ENCODE peak calls at places on chromosome 1, in five cellular contexts. D is AG04449, F is fibroblast of lung, T is hepatocyte, H is body of pancreas. G is an unnamed sample.

GRCh38 chr1:155834296-155834926 is 22.6 kb downstream of the GON4L start:
- DNase-seq in D (peak), F (peak), T (no peak), H (no peak), G (no peak)

GRCh38 chr1:201184734-201185453 is 5.7 kb upstream of the IGFN1 start:
- DNase-seq in D (peak), F (peak), T (peak), H (peak), G (peak)

GRCh38 chr1:145719230-145720079 is at the start of gene CD160:
- DNase-seq in D (no peak), F (no peak), T (no peak), H (no peak), G (no peak)

GRCh38 chr1:54865238-54866073 is 21.5 kb downstream of the DHCR24 start:
- DNase-seq in D (no peak), F (no peak), T (peak), H (no peak), G (no peak)

GRCh38 chr1:153246825-153247224 is 12.7 kb upstream of the LORICRIN start:
- DNase-seq in D (no peak), F (no peak), T (no peak), H (no peak), G (no peak)

GRCh38 chr1:150165622-150166612 is 16.2 kb downstream of the PLEKHO1 start:
- DNase-seq in D (no peak), F (peak), T (peak), H (no peak), G (peak)

GRCh38 chr1:82503805-82504204 is 703.1 kb downstream of the ADGRL2 start:
- DNase-seq in D (no peak), F (peak), T (no peak), H (no peak), G (no peak)

GRCh38 chr1:172637522-172637921 is 21.4 kb upstream of the FASLG start:
- DNase-seq in D (peak), F (peak), T (no peak), H (no peak), G (no peak)

GRCh38 chr1:215517441-215517891 is 49.6 kb upstream of the KCTD3 start:
- DNase-seq in D (peak), F (peak), T (peak), H (no peak), G (peak)

GRCh38 chr1:160330119-160330518 is 12.9 kb downstream of the COPA start:
- DNase-seq in D (no peak), F (no peak), T (no peak), H (no peak), G (no peak)

GRCh38 chr1:202164271-202165037 is 4.1 kb upstream of the PTPN7 start:
- DNase-seq in D (no peak), F (no peak), T (no peak), H (no peak), G (no peak)

GRCh38 chr1:14599173-14599754 is 779 bp downstream of the KAZN start:
- DNase-seq in D (no peak), F (no peak), T (peak), H (no peak), G (no peak)

GRCh38 chr1:152035406-152036315 is 1.1 kb downstream of the S100A11 start:
- DNase-seq in D (no peak), F (peak), T (peak), H (peak), G (peak)

GRCh38 chr1:45848097-45848496 is 44.7 kb downstream of the MAST2 start:
- DNase-seq in D (no peak), F (no peak), T (peak), H (no peak), G (no peak)

GRCh38 chr1:43282220-43283195 is 2.9 kb downstream of the C1orf210 start:
- DNase-seq in D (no peak), F (no peak), T (no peak), H (no peak), G (no peak)

GRCh38 chr1:151972533-151973270 is 21.0 kb downstream of the S100A10 start:
- DNase-seq in D (no peak), F (peak), T (peak), H (peak), G (peak)

GRCh38 chr1:151061012-151061401 is 810 bp downstream of the MLLT11 start:
- DNase-seq in D (no peak), F (no peak), T (no peak), H (no peak), G (no peak)

GRCh38 chr1:223704921-223705878 is 7.1 kb upstream of the CAPN2 start:
- DNase-seq in D (no peak), F (peak), T (no peak), H (no peak), G (no peak)

GRCh38 chr1:212301570-212301969 is 16.4 kb downstream of the PPP2R5A start:
- DNase-seq in D (no peak), F (peak), T (no peak), H (no peak), G (no peak)

GRCh38 chr1:21659099-21659923 is 9.8 kb downstream of the RAP1GAP start:
- DNase-seq in D (no peak), F (peak), T (peak), H (peak), G (peak)

GRCh38 chr1:22612657-22613056 is 23.8 kb upstream of the C1QA start:
- DNase-seq in D (no peak), F (no peak), T (no peak), H (no peak), G (no peak)

DNA sequence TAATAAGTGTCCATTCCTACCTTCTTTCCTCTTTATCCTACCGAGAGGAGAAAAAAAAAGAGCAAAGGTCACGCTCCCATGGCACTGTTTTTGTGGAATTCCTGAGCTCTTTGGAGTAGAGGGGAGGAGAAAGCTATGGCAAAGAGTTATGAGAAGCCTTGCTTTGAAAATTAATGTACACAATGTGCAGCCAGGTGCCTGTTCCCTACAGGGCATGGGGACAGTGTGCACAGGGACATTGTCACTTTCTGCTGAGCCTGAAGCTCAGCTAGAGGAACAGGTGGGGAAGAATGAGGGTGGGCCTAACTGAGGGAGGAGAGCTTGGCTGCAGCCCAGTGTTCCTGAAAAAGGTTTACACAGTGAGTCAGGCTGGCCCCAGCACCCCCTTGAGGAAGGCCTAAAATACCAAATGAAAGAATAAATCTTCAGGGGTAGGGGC is 66.1 kb downstream of the PLXNA2 start:
- DNase-seq in D (no peak), F (no peak), T (peak), H (peak), G (peak)
- TF ChIP-seq CTCF in D (no peak), F (no peak), T (no peak), H (no peak), G (no peak)

DNA sequence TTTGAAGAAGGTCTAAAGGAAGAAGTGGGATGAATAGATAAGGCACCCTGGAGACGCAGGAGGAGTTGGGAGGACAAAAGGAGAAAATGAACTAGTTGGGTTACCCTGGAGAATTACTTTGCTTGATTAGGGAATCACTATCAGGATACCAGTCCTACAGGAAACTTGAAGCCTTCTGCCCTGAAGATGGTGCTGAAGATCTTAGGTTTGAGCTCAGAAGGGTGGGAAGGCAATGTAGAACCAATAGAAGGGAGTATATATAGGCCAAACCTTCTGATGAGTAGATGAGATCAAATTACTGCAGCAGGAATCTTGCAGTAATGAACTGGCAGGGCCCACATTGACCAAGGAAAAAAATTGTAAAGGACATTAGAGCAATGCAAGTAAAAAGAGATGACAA is 116.4 kb upstream of the CACYBP start:
- DNase-seq in D (peak), F (peak), T (peak), H (no peak), G (no peak)
- TF ChIP-seq CTCF in D (no peak), F (no peak), T (peak), H (no peak), G (no peak)

DNA sequence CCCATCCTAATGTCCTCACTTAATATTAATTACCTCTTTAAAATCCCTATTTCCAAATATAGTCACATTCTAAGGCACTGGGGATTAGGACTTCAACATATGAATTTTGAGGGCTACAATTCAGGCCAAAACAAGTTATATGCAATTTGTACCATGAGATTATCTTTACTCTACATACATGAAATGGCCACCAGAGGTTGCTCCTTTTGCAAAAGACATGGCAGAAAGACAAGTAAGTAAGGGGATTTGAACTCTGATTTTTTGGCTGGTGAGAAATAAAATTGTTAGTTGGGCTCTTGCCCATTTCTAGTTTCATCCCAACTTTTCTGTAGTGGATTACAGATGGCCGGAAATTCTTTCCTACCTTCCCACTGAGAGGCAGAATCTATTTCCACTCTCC is 4.8 kb upstream of the ALG6 start:
- DNase-seq in D (no peak), F (peak), T (no peak), H (no peak), G (no peak)
- TF ChIP-seq CTCF in D (no peak), F (peak), T (no peak), H (no peak), G (no peak)

GRCh38 chr1:92352856-92353255 is 54.0 kb downstream of the RPAP2 start:
- DNase-seq in D (no peak), F (no peak), T (no peak), H (no peak), G (no peak)

GRCh38 chr1:92354259-92354658 is 55.4 kb downstream of the RPAP2 start:
- DNase-seq in D (no peak), F (no peak), T (no peak), H (no peak), G (no peak)

GRCh38 chr1:92356956-92357355 is 58.1 kb downstream of the RPAP2 start:
- DNase-seq in D (peak), F (peak), T (peak), H (no peak), G (no peak)
- TF ChIP-seq CTCF in D (no peak), F (no peak), T (no peak), H (no peak), G (no peak)

GRCh38 chr1:29236743-29236992 is 346 bp downstream of the PTPRU start:
- DNase-seq in D (no peak), F (peak), T (no peak), H (no peak), G (no peak)

GRCh38 chr1:29236993-29237905 is 927 bp downstream of the PTPRU start:
- DNase-seq in D (no peak), F (peak), T (peak), H (peak), G (peak)

GRCh38 chr1:29237906-29238600 is 1.7 kb downstream of the PTPRU start:
- DNase-seq in D (no peak), F (peak), T (peak), H (peak), G (peak)

GRCh38 chr1:29234471-29234870 is 1.9 kb upstream of the PTPRU start:
- DNase-seq in D (no peak), F (no peak), T (no peak), H (no peak), G (no peak)

GRCh38 chr1:29235955-29236742 is at the start of gene PTPRU:
- DNase-seq in D (no peak), F (peak), T (peak), H (peak), G (peak)
- TF ChIP-seq CTCF in D (peak), F (peak), T (peak), H (peak), G (peak)

GRCh38 chr1:24905979-24906720 is 23.9 kb downstream of the RUNX3 start:
- DNase-seq in D (no peak), F (no peak), T (no peak), H (no peak), G (no peak)
- TF ChIP-seq CTCF in D (no peak), F (no peak), T (no peak), H (no peak), G (no peak)

GRCh38 chr1:204821924-204822323 is 48.7 kb upstream of the NFASC start:
- DNase-seq in D (no peak), F (no peak), T (no peak), H (no peak), G (no peak)

GRCh38 chr1:204829133-204829532 is 41.5 kb upstream of the NFASC start:
- DNase-seq in D (no peak), F (no peak), T (no peak), H (no peak), G (no peak)

GRCh38 chr1:204828352-204828850 is 42.3 kb upstream of the NFASC start:
- DNase-seq in D (no peak), F (no peak), T (peak), H (peak), G (peak)

GRCh38 chr1:204830671-204831585 is 39.7 kb upstream of the NFASC start:
- DNase-seq in D (no peak), F (no peak), T (no peak), H (no peak), G (no peak)

GRCh38 chr1:204826970-204827369 is 43.7 kb upstream of the NFASC start:
- DNase-seq in D (no peak), F (no peak), T (peak), H (no peak), G (peak)
- TF ChIP-seq CTCF in D (peak), F (no peak), T (peak), H (no peak), G (no peak)

DNA sequence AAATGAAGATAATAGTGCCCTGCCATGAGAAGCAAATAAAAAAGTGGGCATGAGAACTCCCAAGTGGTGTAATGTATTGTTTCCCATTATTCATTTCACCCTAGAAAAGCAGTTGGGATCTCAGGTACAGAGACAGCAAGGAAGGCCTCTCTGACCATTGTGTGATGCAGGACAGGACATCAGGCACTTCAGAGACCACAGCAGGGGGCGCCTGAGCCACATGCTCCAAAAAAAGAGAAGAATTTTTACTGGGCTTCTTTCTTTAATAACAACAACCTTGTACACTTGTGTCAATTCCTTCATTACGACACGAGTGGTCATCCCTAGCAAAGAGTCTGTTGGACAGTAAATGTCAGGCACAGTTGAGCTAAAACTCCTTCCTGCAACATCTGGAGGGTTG is 533.3 kb downstream of the OMA1 start:
- DNase-seq in D (no peak), F (no peak), T (no peak), H (no peak), G (peak)
- TF ChIP-seq CTCF in D (no peak), F (no peak), T (peak), H (no peak), G (peak)

DNA sequence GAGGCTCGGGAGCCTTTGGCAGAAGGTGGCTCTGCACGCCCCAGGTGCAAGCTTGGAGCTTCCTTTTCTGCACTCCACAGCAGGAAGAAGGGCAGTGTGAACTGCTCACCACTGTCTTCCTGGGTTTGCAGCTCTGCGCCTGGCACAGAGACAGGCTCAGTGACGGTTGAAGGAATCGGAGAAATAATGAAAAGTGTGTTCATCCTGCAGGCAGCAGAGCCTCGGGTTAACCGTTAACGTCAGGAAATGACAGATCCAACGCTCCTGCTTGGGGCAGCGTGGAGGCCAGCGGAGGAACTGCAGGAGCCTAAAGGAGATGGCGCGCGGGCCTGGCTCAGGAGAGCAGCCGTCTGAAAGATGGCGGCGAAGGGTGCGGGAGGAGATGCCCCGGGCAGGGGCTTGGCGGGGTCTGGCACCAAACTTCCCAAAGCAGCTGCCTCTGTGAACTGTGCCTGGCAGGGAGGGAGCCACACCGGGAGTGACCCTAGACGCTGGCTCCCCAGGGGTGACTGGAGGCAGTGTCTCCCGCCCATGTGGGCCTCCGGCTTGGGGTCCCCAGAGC is 10.9 kb upstream of the SAMD11 start:
- DNase-seq in D (no peak), F (no peak), T (peak), H (peak), G (peak)
- TF ChIP-seq CTCF in D (peak), F (peak), T (peak), H (no peak), G (no peak)

G was measured in Calu3.